ENCODE peak calls at places on chromosomes 11 and 22, in eight cellular contexts. D is cardiac muscle cell, W is astrocyte of the spinal cord, X is endodermal cell, A is testis, E is psoas muscle, C is mucosa of descending colon, G is fibroblast of lung. L is an unnamed sample.

GRCh38 chr11:78659326-78660319 is 85.0 kb upstream of the NARS2 start:
- DNase-seq in D (no peak), W (no peak), X (peak; percentile 61), A (no peak), E (no peak), C (no peak), G (no peak), L (peak; percentile 75)

GRCh38 chr22:25113316-25113721 is 86.3 kb upstream of the CRYBB3 start:
- DNase-seq in D (no peak), W (no peak), X (no peak), A (no peak), E (peak; percentile 46), C (peak; percentile 35), G (no peak), L (no peak)

GRCh38 chr11:47165294-47165840 is 11.3 kb downstream of the ARFGAP2 start:
- DNase-seq in D (no peak), W (no peak), X (no peak), A (no peak), E (no peak), C (no peak), G (no peak), L (no peak)

GRCh38 chr11:114110948-114111347 is 51.4 kb downstream of the ZBTB16 start:
- DNase-seq in D (no peak), W (peak; percentile 14), X (no peak), A (peak; percentile 63), E (no peak), C (no peak), G (peak; percentile 76), L (no peak)

GRCh38 chr22:42772647-42773046 is 52.0 kb upstream of the A4GALT start:
- DNase-seq in D (no peak), W (no peak), X (no peak), A (no peak), E (no peak), C (no peak), G (no peak), L (no peak)

GRCh38 chr11:74948546-74948897 is 369 bp downstream of the XRRA1 start:
- DNase-seq in D (no peak), W (no peak), X (no peak), A (no peak), E (no peak), C (no peak), G (no peak), L (no peak)

GRCh38 chr11:109018639-109019038 is 353.8 kb downstream of the DDX10 start:
- DNase-seq in D (no peak), W (no peak), X (no peak), A (no peak), E (no peak), C (no peak), G (no peak), L (no peak)

GRCh38 chr11:125968363-125968762 is 22.5 kb downstream of the VSIG10L2 start:
- DNase-seq in D (no peak), W (no peak), X (no peak), A (no peak), E (no peak), C (no peak), G (peak; percentile 26), L (no peak)

GRCh38 chr11:662689-663274 is 25.7 kb downstream of the DRD4 start:
- DNase-seq in D (peak; percentile 57), W (peak; percentile 58), X (peak; percentile 89), A (peak; percentile 82), E (peak; percentile 69), C (peak; percentile 86), G (peak; percentile 64), L (no peak)

GRCh38 chr11:56910046-56910753 is 78.5 kb upstream of the OR5AK2 start:
- DNase-seq in D (no peak), W (no peak), X (no peak), A (no peak), E (no peak), C (peak; percentile 47), G (no peak), L (no peak)

GRCh38 chr11:6925636-6926207 is 504 bp upstream of the ZNF215 start:
- DNase-seq in D (no peak), W (peak; percentile 6), X (peak; percentile 76), A (no peak), E (no peak), C (no peak), G (no peak), L (no peak)

GRCh38 chr22:49929553-49929979 is 11.1 kb downstream of the CRELD2 start:
- DNase-seq in D (peak; percentile 74), W (no peak), X (peak; percentile 90), A (peak; percentile 61), E (peak; percentile 69), C (peak; percentile 71), G (no peak), L (no peak)

GRCh38 chr11:78645226-78646202 is 70.8 kb upstream of the NARS2 start:
- DNase-seq in D (peak; percentile 78), W (peak; percentile 70), X (peak; percentile 97), A (peak; percentile 77), E (peak; percentile 49), C (peak; percentile 88), G (peak; percentile 74), L (peak; percentile 87)

GRCh38 chr11:122633219-122633829 is 22.2 kb upstream of the UBASH3B start:
- DNase-seq in D (peak; percentile 68), W (peak; percentile 72), X (peak; percentile 75), A (peak; percentile 70), E (no peak), C (no peak), G (peak; percentile 77), L (no peak)

GRCh38 chr11:75193271-75193670 is 42.4 kb downstream of the SLCO2B1 start:
- DNase-seq in D (no peak), W (no peak), X (no peak), A (no peak), E (no peak), C (no peak), G (no peak), L (no peak)

GRCh38 chr11:20342347-20343279 is 20.9 kb upstream of the HTATIP2 start:
- DNase-seq in D (peak; percentile 78), W (no peak), X (peak; percentile 95), A (peak; percentile 24), E (no peak), C (no peak), G (no peak), L (no peak)

GRCh38 chr11:64343740-64344133 is 3.7 kb downstream of the CCDC88B start:
- DNase-seq in D (peak; percentile 33), W (no peak), X (peak; percentile 85), A (no peak), E (no peak), C (no peak), G (no peak), L (no peak)
- TF ChIP-seq CTCF in D (peak; percentile 22), W (peak; percentile 38), X (peak; percentile 70), A (no peak), E (peak; percentile 42), C (no peak), G (no peak), L (peak; percentile 24)

DNA sequence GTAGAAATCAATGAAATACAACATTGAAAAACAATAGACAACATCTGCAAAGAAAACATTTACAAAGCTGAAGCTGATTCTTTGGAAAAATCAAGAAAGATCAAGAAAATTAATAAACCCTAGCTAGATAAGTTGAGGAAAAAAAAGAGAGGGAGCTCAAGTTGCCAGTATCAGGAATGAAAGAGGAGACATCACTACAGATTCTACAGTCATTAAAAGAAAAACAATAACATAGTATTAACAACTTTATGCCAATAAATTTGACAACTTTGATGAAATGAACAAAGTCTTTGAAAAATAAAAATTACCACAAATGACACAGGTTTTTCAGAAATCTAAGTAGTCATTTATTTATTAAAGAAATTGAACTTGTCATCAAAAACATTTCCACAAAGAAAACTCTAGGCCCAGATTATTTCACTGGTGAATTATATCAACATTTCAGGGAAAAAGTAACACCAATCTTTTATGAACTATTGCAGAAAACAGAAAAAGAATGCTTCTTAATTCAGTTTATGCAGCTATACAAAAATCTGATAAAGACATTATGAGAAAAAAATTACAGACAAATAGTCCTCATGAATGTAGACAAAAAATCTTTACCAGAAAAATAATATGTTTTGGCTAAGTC is 39.2 kb downstream of the POU2AF1 start:
- DNase-seq in D (no peak), W (no peak), X (no peak), A (no peak), E (no peak), C (no peak), G (no peak), L (no peak)
- TF ChIP-seq CTCF in D (no peak), W (no peak), X (no peak), A (no peak), E (no peak), C (no peak), G (no peak), L (no peak)

DNA sequence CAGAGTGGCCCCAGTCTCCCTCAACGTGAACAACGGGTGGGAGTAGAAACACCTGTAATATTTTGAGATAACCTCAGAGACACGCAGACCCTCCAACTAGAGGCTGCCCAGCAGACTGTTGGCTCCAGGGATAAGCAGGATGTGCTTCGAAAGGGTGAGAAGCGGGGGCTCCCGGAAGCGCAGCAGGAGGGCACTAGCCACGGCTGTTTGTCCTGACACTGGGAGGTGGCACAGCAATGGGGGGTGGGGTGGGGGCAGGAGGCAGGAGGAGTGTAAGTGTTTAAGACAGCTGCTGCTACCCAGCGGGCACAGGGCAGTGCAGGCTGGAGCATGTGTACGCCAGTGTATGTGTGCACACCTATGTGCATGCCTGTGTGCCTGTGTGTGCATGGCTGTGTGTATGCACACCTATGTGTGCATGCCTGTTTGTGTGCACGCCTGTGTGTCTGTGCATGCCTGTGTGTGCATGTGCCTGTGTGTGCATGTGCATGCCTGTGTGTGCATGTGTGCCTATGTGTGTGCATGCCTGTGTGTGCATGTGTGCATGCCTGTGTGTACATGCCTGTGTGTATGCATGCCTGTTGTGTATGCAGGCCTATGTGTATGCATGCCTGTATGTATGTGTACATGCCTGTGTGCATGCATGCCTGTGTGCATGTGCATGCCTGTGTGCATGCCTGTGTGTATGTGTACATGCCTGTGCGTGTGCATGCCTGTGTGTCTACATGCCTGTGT is 154.7 kb downstream of the SHANK2 start:
- DNase-seq in D (no peak), W (no peak), X (no peak), A (no peak), E (no peak), C (no peak), G (no peak), L (no peak)
- TF ChIP-seq CTCF in D (no peak), W (no peak), X (no peak), A (no peak), E (no peak), C (no peak), G (no peak), L (no peak)

GRCh38 chr11:77374108-77374507 is 72.6 kb upstream of the GDPD4 start:
- DNase-seq in D (no peak), W (peak; percentile 31), X (no peak), A (no peak), E (no peak), C (no peak), G (no peak), L (no peak)

GRCh38 chr11:77374611-77375031 is 73.1 kb upstream of the GDPD4 start:
- DNase-seq in D (no peak), W (peak; percentile 28), X (no peak), A (no peak), E (no peak), C (peak; percentile 49), G (no peak), L (no peak)

GRCh38 chr11:77372736-77373135 is 71.2 kb upstream of the GDPD4 start:
- DNase-seq in D (no peak), W (no peak), X (no peak), A (no peak), E (no peak), C (no peak), G (no peak), L (no peak)

GRCh38 chr11:77371646-77372045 is 70.2 kb upstream of the GDPD4 start:
- DNase-seq in D (no peak), W (no peak), X (no peak), A (no peak), E (no peak), C (no peak), G (no peak), L (no peak)

GRCh38 chr11:77370217-77370616 is 68.7 kb upstream of the GDPD4 start:
- DNase-seq in D (no peak), W (no peak), X (no peak), A (no peak), E (no peak), C (no peak), G (no peak), L (no peak)
- TF ChIP-seq CTCF in D (no peak), W (no peak), X (peak; percentile 56), A (no peak), E (no peak), C (no peak), G (no peak), L (no peak)